ENCODE peak calls at places on chromosomes 3 and 15, in five cellular contexts. O is psoas muscle; Z is left lung; X is naive thymus-derived CD4-positive, alpha-beta T cell; C is DND-41. E is an unnamed sample. For H3K4me1, the result is how much of the 10 kb centered on the place peaks cover.

GRCh38 chr3:86046436-86047328 is 944.3 kb downstream of the VGLL3 start:
- DNase-seq in O (no peak), Z (no peak), X (no peak), C (no peak), E (no peak)

GRCh38 chr15:31245756-31246155 is 80.9 kb upstream of the KLF13 start:
- DNase-seq in O (no peak), Z (no peak), X (no peak), C (no peak), E (no peak)

GRCh38 chr3:46490338-46491084 is 7.3 kb upstream of the RTP3 start:
- DNase-seq in O (no peak), Z (no peak), X (no peak), C (no peak), E (no peak)

GRCh38 chr3:172859035-172859434 is 108.5 kb downstream of the ECT2 start:
- DNase-seq in O (no peak), Z (no peak), X (no peak), C (no peak), E (no peak)

GRCh38 chr3:136042608-136043221 is 77.2 kb downstream of the PPP2R3A start:
- DNase-seq in O (no peak), Z (no peak), X (peak), C (no peak), E (no peak)

GRCh38 chr3:105364113-105364512 is 2.6 kb upstream of the ALCAM start:
- DNase-seq in O (no peak), Z (no peak), X (no peak), C (no peak), E (no peak)

GRCh38 chr15:40343512-40343911 is 2.8 kb upstream of the CCDC9B start:
- DNase-seq in O (peak), Z (no peak), X (no peak), C (no peak), E (no peak)

GRCh38 chr15:62482715-62483429 is 317.8 kb upstream of the C2CD4B start:
- DNase-seq in O (no peak), Z (no peak), X (no peak), C (peak), E (no peak)

GRCh38 chr3:5226783-5227182 is 39.3 kb downstream of the EDEM1 start:
- DNase-seq in O (no peak), Z (no peak), X (peak), C (no peak), E (no peak)

GRCh38 chr3:86830566-86830965 is 160.4 kb downstream of the VGLL3 start:
- DNase-seq in O (no peak), Z (no peak), X (no peak), C (no peak), E (no peak)

GRCh38 chr3:194787650-194788049 is 102.0 kb downstream of the FAM43A start:
- DNase-seq in O (no peak), Z (no peak), X (no peak), C (no peak), E (no peak)

GRCh38 chr3:53775834-53776251 is 70.4 kb downstream of the CHDH start:
- DNase-seq in O (no peak), Z (no peak), X (no peak), C (no peak), E (no peak)

GRCh38 chr15:39597751-39598185 is 16.9 kb downstream of the THBS1 start:
- DNase-seq in O (no peak), Z (no peak), X (no peak), C (no peak), E (no peak)

GRCh38 chr3:16148783-16149182 is 25.7 kb upstream of the GALNT15 start:
- DNase-seq in O (peak), Z (no peak), X (no peak), C (no peak), E (no peak)

GRCh38 chr3:28792604-28793003 is 444.0 kb upstream of the AZI2 start:
- DNase-seq in O (no peak), Z (no peak), X (no peak), C (no peak), E (no peak)

GRCh38 chr15:74352393-74352910 is 15.0 kb downstream of the CYP11A1 start:
- DNase-seq in O (no peak), Z (no peak), X (no peak), C (no peak), E (no peak)

GRCh38 chr3:141368062-141368924 is at the start of gene ZBTB38:
- DNase-seq in O (peak), Z (peak), X (no peak), C (no peak), E (no peak)

GRCh38 chr15:40282870-40283614 is at the start of gene ANKRD63:
- DNase-seq in O (no peak), Z (peak), X (peak), C (no peak), E (peak)

GRCh38 chr15:34109775-34110663 is 8.1 kb downstream of the PGBD4 start:
- DNase-seq in O (no peak), Z (no peak), X (peak), C (no peak), E (no peak)

GRCh38 chr3:5188419-5189405 is 1.2 kb downstream of the EDEM1 start:
- DNase-seq in O (no peak), Z (no peak), X (peak), C (peak), E (peak)

GRCh38 chr3:170033489-170033888 is 4.3 kb upstream of the GPR160 start:
- DNase-seq in O (no peak), Z (no peak), X (peak), C (peak), E (peak)

GRCh38 chr3:102741105-102741504 is 306.3 kb downstream of the ZPLD1 start:
- DNase-seq in O (no peak), Z (no peak), X (no peak), C (no peak), E (no peak)

GRCh38 chr3:142962520-142963265 is 781 bp downstream of the PAQR9 start:
- DNase-seq in O (no peak), Z (peak), X (no peak), C (no peak), E (no peak)

GRCh38 chr3:73536952-73537351 is 87.8 kb downstream of the PDZRN3 start:
- DNase-seq in O (peak), Z (no peak), X (no peak), C (no peak), E (no peak)

GRCh38 chr3:98540346-98540745 is 8.6 kb downstream of the GPR15 start:
- DNase-seq in O (no peak), Z (no peak), X (no peak), C (no peak), E (no peak)

DNA sequence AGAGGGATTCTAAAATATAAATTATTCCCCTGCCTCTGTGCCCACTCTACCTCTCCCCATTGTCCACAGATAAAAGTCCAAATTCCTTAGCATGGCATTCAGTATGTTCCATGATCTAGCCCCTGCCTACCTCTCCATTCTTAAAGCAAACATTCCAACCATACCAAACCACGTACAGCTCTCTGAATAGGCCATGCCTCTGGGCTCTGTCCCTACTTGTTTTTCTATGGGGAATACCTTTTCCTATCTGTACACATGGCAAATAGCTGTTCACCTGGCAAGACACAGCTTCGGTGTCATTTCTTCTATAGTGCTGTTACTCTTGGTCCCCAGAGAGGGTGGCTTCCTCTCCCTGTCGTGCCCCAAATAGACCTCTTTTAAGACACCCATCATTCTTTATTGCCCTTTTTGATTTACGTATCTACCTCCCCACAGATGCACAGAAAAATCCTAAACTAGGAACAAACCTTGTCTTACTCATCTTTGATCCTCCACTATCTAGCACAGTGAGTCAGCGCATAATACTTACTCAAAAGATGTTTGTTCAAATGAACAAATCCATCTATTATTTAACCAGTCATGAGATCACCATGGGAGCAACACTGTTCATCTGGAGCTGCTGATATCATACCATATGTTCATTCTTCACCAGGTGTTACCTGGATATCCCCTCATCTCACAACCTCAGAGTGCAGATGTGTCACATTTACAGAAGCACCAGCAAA is 329.8 kb downstream of the THSD4 start:
- DNase-seq in O (no peak), Z (no peak), X (no peak), C (no peak), E (no peak)
- H3K4me1 ChIP-seq in O (under half), Z (under half), X (under half), C (under half), E (under half)

DNA sequence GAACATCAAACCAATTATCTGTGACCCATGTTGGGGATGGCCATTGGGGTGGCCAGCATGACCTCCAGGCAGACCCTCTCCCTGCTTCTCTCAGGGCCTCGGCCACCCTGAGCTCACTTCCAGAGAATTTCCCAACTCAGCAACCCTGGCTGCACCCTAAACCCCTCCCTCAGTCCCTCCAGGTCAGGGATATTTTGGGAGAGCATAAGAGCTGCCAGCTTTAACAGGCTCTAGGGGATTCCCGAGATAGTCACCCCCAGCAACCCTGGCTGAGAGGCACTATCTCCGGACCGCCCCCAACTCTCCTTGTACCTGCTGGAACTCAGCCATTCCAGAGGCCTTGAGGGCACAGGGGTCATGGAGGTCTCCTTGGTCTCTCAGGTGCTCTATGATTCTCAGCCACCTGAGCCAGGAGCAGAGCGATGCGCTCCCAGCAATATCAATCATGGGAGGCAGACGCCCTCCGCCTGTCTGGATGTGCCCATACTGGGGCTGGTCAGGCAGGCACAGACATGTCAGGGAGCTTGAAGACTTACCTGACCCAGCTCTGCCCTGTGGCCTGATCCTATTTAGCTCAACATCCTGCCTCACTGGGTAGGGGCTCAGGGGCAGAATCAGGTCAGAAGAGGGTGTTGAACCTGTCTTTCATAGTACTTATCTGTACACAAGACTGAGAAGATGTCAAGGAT is 34.9 kb upstream of the CILP start:
- DNase-seq in O (no peak), Z (no peak), X (no peak), C (no peak), E (no peak)
- H3K27ac ChIP-seq in O (peak), Z (no peak), X (no peak), C (no peak), E (no peak)

GRCh38 chr3:13529196-13529975 is 19.5 kb upstream of the FBLN2 start:
- DNase-seq in O (peak), Z (no peak), X (no peak), C (no peak), E (no peak)

GRCh38 chr3:13533823-13534435 is 15.0 kb upstream of the FBLN2 start:
- DNase-seq in O (peak), Z (no peak), X (no peak), C (no peak), E (no peak)

GRCh38 chr3:13530241-13531009 is 18.5 kb upstream of the FBLN2 start:
- DNase-seq in O (peak), Z (no peak), X (no peak), C (no peak), E (no peak)

GRCh38 chr3:13532661-13533060 is 16.3 kb upstream of the FBLN2 start:
- DNase-seq in O (peak), Z (no peak), X (no peak), C (no peak), E (no peak)

GRCh38 chr3:13532085-13532484 is 16.8 kb upstream of the FBLN2 start:
- DNase-seq in O (peak), Z (peak), X (no peak), C (no peak), E (no peak)
- H3K4me1 ChIP-seq in O (under half), Z (under half), X (under half), C (under half), E (under half)

DNA sequence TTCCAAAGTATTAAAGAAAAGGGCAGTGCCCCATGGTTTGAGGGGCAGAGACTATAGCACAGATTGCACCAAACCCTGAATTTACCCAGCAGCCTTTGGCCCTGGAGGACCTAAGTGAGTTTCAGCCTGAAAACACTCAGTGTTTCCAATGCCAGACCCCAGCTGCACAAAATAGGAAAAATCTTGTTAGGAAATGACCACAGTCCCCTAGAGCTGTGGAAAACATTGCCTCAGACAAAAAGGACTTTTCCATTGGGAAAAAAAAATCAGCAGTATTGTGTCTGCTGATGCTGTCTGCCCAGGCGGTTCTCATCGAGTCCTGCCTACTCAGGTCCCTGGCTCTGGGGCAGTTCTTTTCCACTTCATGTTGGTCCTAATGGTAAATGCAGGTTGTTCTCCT is 121.7 kb upstream of the DLG1 start:
- DNase-seq in O (no peak), Z (no peak), X (no peak), C (no peak), E (no peak)
- H3K27ac ChIP-seq in O (no peak), Z (no peak), X (no peak), C (no peak), E (no peak)

DNA sequence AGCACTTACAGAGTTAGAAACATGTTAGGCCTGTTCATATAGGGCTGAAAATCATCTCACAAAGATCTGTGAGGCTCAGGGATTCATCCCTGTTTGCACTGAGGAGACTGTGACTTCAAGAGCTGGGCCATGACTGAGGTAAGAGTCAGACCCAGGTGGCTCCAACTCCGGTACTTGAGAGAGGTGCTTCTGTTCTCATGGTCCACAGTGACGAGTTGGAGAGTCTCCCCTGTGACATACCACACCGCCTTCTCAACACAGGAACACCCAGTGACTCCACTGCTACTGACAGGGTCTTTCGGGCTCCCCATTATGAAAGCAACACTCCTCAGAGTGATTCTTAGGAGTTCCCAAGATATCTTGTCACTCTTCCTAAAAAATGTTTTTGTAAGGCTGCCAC is 27.4 kb downstream of the FSTL1 start:
- DNase-seq in O (no peak), Z (no peak), X (no peak), C (no peak), E (no peak)
- H3K4me1 ChIP-seq in O (under half), Z (under half), X (under half), C (under half), E (under half)

GRCh38 chr15:69082041-69082502 is 67.6 kb downstream of the NOX5 start:
- DNase-seq in O (no peak), Z (no peak), X (no peak), C (no peak), E (no peak)
- H3K27ac ChIP-seq in O (peak), Z (peak), X (no peak), C (no peak), E (no peak)